ENCODE peak calls at places on chromosomes 5 and 9, in nine cellular contexts. K, B, Y, S, G, X, E, L and W are unnamed samples.

GRCh38 chr9:114799441-114799840 is 6.4 kb downstream of the TNFSF15 start:
- DNase-seq in K (peak; percentile 77), B (no peak), Y (peak; percentile 70), S (no peak), G (no peak), X (peak; percentile 50), E (no peak), L (no peak), W (no peak)

GRCh38 chr5:88660326-88660946 is 222.5 kb downstream of the MEF2C start:
- DNase-seq in K (no peak), B (peak; percentile 73), Y (no peak), S (peak; percentile 91), G (no peak), X (peak; percentile 53), E (no peak), L (no peak), W (no peak)

GRCh38 chr5:173859315-173860038 is 28.7 kb upstream of the CPEB4 start:
- DNase-seq in K (no peak), B (no peak), Y (no peak), S (no peak), G (no peak), X (no peak), E (no peak), L (no peak), W (no peak)

GRCh38 chr5:139651502-139651862 is 3.3 kb downstream of the CXXC5 start:
- DNase-seq in K (no peak), B (peak; percentile 36), Y (no peak), S (no peak), G (no peak), X (no peak), E (no peak), L (no peak), W (no peak)

GRCh38 chr9:137971477-137972138 is 94.0 kb downstream of the CACNA1B start:
- DNase-seq in K (no peak), B (no peak), Y (no peak), S (no peak), G (peak; percentile 4), X (no peak), E (no peak), L (no peak), W (no peak)

GRCh38 chr5:91419571-91420537 is 36.7 kb upstream of the ARRDC3 start:
- DNase-seq in K (peak; percentile 54), B (peak; percentile 78), Y (peak; percentile 75), S (peak; percentile 69), G (peak; percentile 77), X (peak; percentile 26), E (peak; percentile 60), L (peak; percentile 35), W (peak; percentile 38)

GRCh38 chr9:124040935-124041816 is 29.6 kb downstream of the LHX2 start:
- DNase-seq in K (peak; percentile 51), B (peak; percentile 36), Y (peak; percentile 52), S (peak; percentile 10), G (peak; percentile 28), X (peak; percentile 82), E (peak; percentile 63), L (no peak), W (no peak)

GRCh38 chr9:113687680-113688371 is 188.3 kb upstream of the ZNF618 start:
- DNase-seq in K (no peak), B (no peak), Y (peak; percentile 14), S (no peak), G (no peak), X (no peak), E (no peak), L (no peak), W (no peak)

GRCh38 chr5:97102010-97102470 is 40.4 kb downstream of the LIX1 start:
- DNase-seq in K (no peak), B (no peak), Y (no peak), S (no peak), G (no peak), X (no peak), E (no peak), L (no peak), W (no peak)

GRCh38 chr5:172905346-172905756 is 53.9 kb upstream of the RPL26L1 start:
- DNase-seq in K (no peak), B (no peak), Y (no peak), S (no peak), G (no peak), X (no peak), E (no peak), L (no peak), W (no peak)

GRCh38 chr9:93267681-93268505 is 84.0 kb downstream of the WNK2 start:
- DNase-seq in K (no peak), B (no peak), Y (no peak), S (no peak), G (no peak), X (no peak), E (no peak), L (no peak), W (no peak)

GRCh38 chr5:69300537-69301203 is 31.9 kb downstream of the CCDC125 start:
- DNase-seq in K (peak; percentile 37), B (no peak), Y (peak; percentile 4), S (no peak), G (no peak), X (no peak), E (no peak), L (no peak), W (no peak)

GRCh38 chr9:82490019-82490499 is 501.5 kb downstream of the SPATA31D1 start:
- DNase-seq in K (no peak), B (no peak), Y (no peak), S (no peak), G (no peak), X (no peak), E (no peak), L (no peak), W (no peak)

GRCh38 chr5:168128154-168128553 is 163.3 kb upstream of the WWC1 start:
- DNase-seq in K (no peak), B (no peak), Y (no peak), S (no peak), G (no peak), X (no peak), E (no peak), L (no peak), W (no peak)

GRCh38 chr9:99216073-99216472 is 5.7 kb downstream of the ALG2 start:
- DNase-seq in K (no peak), B (no peak), Y (no peak), S (no peak), G (no peak), X (no peak), E (no peak), L (no peak), W (no peak)

GRCh38 chr5:2569774-2570542 is 181.5 kb downstream of the IRX2 start:
- DNase-seq in K (no peak), B (no peak), Y (no peak), S (no peak), G (no peak), X (no peak), E (no peak), L (no peak), W (no peak)

GRCh38 chr9:19934301-19934868 is 145.5 kb upstream of the SLC24A2 start:
- DNase-seq in K (peak; percentile 23), B (no peak), Y (no peak), S (no peak), G (no peak), X (no peak), E (no peak), L (peak; percentile 17), W (no peak)

DNA sequence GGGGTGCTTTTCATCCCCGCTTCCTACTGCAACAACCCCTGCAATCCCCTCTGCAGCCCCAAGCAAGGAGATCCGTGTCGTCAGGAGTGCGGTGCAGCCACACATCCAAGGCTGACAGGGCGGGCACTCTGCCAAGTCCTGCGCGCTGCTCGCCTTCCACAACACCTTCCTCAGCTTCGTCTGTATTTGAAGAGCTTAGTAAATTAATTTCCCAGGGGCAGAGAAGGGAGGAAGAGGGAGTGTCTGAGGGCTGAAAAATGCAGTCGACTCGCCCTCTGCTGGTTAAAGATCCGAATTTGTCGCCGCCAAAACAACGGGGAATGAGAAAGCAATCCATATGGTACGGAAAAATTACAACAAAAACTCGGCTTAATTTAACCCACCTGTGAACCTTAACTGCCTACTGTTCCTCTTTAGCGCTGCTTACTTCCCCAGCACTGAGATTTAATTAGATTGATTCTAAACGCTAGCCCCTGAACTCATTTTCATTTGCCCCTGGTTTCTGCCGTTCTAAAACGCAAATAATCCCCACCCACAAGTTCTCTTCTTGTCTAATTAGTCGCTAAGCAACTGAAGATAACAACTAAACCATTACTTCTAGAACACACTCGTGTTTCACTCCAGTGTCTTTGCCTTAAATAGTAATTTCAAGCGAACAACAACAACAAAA is 10.9 kb upstream of the PCDHB1 start:
- DNase-seq in K (no peak), B (no peak), Y (peak; percentile 89), S (peak; percentile 47), G (no peak), X (peak; percentile 76), E (peak; percentile 90), L (no peak), W (no peak)
- H3K4me3 ChIP-seq in K (no peak overlapping the region), B (no peak overlapping the region), Y (peak overlapping the region; percentile 64), S (peak overlapping the region; percentile 65), G (no peak overlapping the region), X (peak overlapping the region; percentile 48), E (peak overlapping the region; percentile 74), L (peak overlapping the region; percentile 38), W (no peak overlapping the region)

DNA sequence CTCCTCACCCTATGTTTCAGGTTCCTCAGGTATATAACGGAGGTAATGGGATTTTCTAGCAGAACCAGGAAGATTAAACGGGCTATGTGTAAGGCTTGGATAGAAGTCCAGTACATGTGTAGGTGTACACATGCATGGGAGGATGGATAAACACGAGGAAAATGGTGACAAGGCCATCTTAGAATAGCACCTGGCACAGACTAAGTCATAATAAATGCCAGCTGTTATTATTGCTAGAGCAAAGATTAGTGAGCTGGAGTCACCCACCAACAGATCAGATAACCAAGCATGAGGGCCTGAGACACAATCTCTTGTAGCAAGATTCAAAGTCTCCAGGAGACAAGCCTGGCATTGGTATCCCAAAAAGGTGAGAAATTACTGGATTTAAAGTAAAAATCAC is 21.1 kb downstream of the SPOCK1 start:
- DNase-seq in K (no peak), B (no peak), Y (no peak), S (no peak), G (no peak), X (no peak), E (no peak), L (no peak), W (no peak)
- TF ChIP-seq CTCF in K (no peak), B (no peak), Y (no peak), S (no peak), G (no peak), X (no peak), E (no peak), L (no peak), W (no peak)

GRCh38 chr9:136193127-136193890 is 11.6 kb downstream of the LHX3 start:
- DNase-seq in K (no peak), B (no peak), Y (no peak), S (no peak), G (no peak), X (no peak), E (no peak), L (no peak), W (no peak)
- H3K4me3 ChIP-seq in K (peak overlapping the region; percentile 19), B (no peak overlapping the region), Y (no peak overlapping the region), S (no peak overlapping the region), G (no peak overlapping the region), X (peak overlapping the region; percentile 36), E (no peak overlapping the region), L (no peak overlapping the region), W (no peak overlapping the region)

DNA sequence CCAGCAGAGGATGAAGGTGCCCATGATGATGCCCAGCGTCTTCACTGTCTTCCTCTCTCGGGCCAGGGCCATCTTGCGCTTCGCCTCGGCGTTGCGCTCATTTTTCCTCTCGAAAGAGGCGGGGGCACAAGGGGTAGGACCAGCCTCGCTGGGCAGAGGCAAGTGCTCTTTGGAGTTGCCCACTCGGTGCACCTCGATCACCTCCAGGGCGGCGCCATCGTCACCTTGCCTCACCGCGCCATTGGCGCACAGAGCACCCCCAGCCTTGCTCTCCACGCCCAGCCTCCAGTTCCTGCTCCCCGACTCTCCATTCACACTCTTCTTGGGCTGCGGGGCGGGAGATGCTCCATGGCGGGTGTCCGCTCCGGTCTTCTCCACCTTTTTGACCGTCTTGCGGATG is 1.6 kb downstream of the HTR1A start:
- DNase-seq in K (no peak), B (no peak), Y (no peak), S (no peak), G (no peak), X (no peak), E (no peak), L (no peak), W (no peak)
- TF ChIP-seq CTCF in K (no peak), B (no peak), Y (no peak), S (no peak), G (no peak), X (no peak), E (no peak), L (no peak), W (no peak)